ENCODE peak calls at places on chromosomes 5 and 9, in seven cellular contexts. One of them, this sample, is unnamed. For H3K36me3 and H3K4me1, the result is how much of the 10 kb centered on the place peaks cover.

GRCh38 chr9:5850735-5851122 is 17.8 kb upstream of the ERMP1 start:
- DNase-seq in right atrium auricular region: no peak
- DNase-seq in tibial nerve: no peak
- DNase-seq in left ventricle myocardium inferior: no peak
- DNase-seq in IMR-90: no peak
- DNase-seq in Peyer's patch: no peak
- DNase-seq in neural progenitor cell: no peak
- DNase-seq in this sample: no peak

GRCh38 chr9:99365233-99365980 is 143.3 kb downstream of the SEC61B start:
- DNase-seq in right atrium auricular region: no peak
- DNase-seq in tibial nerve: no peak
- DNase-seq in left ventricle myocardium inferior: no peak
- DNase-seq in IMR-90: peak
- DNase-seq in Peyer's patch: no peak
- DNase-seq in neural progenitor cell: no peak
- DNase-seq in this sample: no peak

GRCh38 chr5:337565-338130 is 16.1 kb downstream of the AHRR start:
- DNase-seq in right atrium auricular region: no peak
- DNase-seq in tibial nerve: no peak
- DNase-seq in left ventricle myocardium inferior: no peak
- DNase-seq in IMR-90: peak
- DNase-seq in Peyer's patch: no peak
- DNase-seq in neural progenitor cell: peak
- DNase-seq in this sample: no peak

GRCh38 chr5:119678351-119679028 is 49.1 kb downstream of the FAM170A start:
- DNase-seq in right atrium auricular region: no peak
- DNase-seq in tibial nerve: no peak
- DNase-seq in left ventricle myocardium inferior: no peak
- DNase-seq in IMR-90: no peak
- DNase-seq in Peyer's patch: no peak
- DNase-seq in neural progenitor cell: no peak
- DNase-seq in this sample: no peak

GRCh38 chr5:35220967-35221366 is 9.3 kb downstream of the PRLR start:
- DNase-seq in right atrium auricular region: no peak
- DNase-seq in tibial nerve: no peak
- DNase-seq in left ventricle myocardium inferior: no peak
- DNase-seq in IMR-90: no peak
- DNase-seq in Peyer's patch: no peak
- DNase-seq in neural progenitor cell: no peak
- DNase-seq in this sample: no peak

GRCh38 chr5:39521098-39521860 is 96.5 kb upstream of the DAB2 start:
- DNase-seq in right atrium auricular region: no peak
- DNase-seq in tibial nerve: no peak
- DNase-seq in left ventricle myocardium inferior: no peak
- DNase-seq in IMR-90: no peak
- DNase-seq in Peyer's patch: no peak
- DNase-seq in neural progenitor cell: no peak
- DNase-seq in this sample: no peak

GRCh38 chr9:75185585-75186170 is 97.4 kb downstream of the OSTF1 start:
- DNase-seq in right atrium auricular region: no peak
- DNase-seq in tibial nerve: no peak
- DNase-seq in left ventricle myocardium inferior: no peak
- DNase-seq in IMR-90: no peak
- DNase-seq in Peyer's patch: peak
- DNase-seq in neural progenitor cell: peak
- DNase-seq in this sample: peak

GRCh38 chr5:2905741-2906140 is 154.3 kb upstream of the IRX2 start:
- DNase-seq in right atrium auricular region: no peak
- DNase-seq in tibial nerve: no peak
- DNase-seq in left ventricle myocardium inferior: no peak
- DNase-seq in IMR-90: no peak
- DNase-seq in Peyer's patch: no peak
- DNase-seq in neural progenitor cell: no peak
- DNase-seq in this sample: no peak

GRCh38 chr9:87850405-87850804 is 32.3 kb upstream of the SPATA31E1 start:
- DNase-seq in right atrium auricular region: no peak
- DNase-seq in tibial nerve: no peak
- DNase-seq in left ventricle myocardium inferior: no peak
- DNase-seq in IMR-90: peak
- DNase-seq in Peyer's patch: no peak
- DNase-seq in neural progenitor cell: no peak
- DNase-seq in this sample: no peak

GRCh38 chr9:134063088-134063875 is 4.5 kb downstream of the BRD3 start:
- DNase-seq in right atrium auricular region: no peak
- DNase-seq in tibial nerve: no peak
- DNase-seq in left ventricle myocardium inferior: peak
- DNase-seq in IMR-90: no peak
- DNase-seq in Peyer's patch: no peak
- DNase-seq in neural progenitor cell: peak
- DNase-seq in this sample: no peak

GRCh38 chr5:39774597-39774996 is 349.8 kb upstream of the DAB2 start:
- DNase-seq in right atrium auricular region: no peak
- DNase-seq in tibial nerve: no peak
- DNase-seq in left ventricle myocardium inferior: no peak
- DNase-seq in IMR-90: no peak
- DNase-seq in Peyer's patch: no peak
- DNase-seq in neural progenitor cell: no peak
- DNase-seq in this sample: no peak

GRCh38 chr5:144198386-144198785 is 27.7 kb downstream of the KCTD16 start:
- DNase-seq in right atrium auricular region: no peak
- DNase-seq in tibial nerve: no peak
- DNase-seq in left ventricle myocardium inferior: no peak
- DNase-seq in IMR-90: peak
- DNase-seq in Peyer's patch: no peak
- DNase-seq in neural progenitor cell: no peak
- DNase-seq in this sample: no peak

GRCh38 chr5:151085517-151086031 is 4.7 kb upstream of the TNIP1 start:
- DNase-seq in right atrium auricular region: peak
- DNase-seq in tibial nerve: no peak
- DNase-seq in left ventricle myocardium inferior: peak
- DNase-seq in IMR-90: peak
- DNase-seq in Peyer's patch: no peak
- DNase-seq in neural progenitor cell: no peak
- DNase-seq in this sample: peak

GRCh38 chr9:71683598-71684235 is 84.6 kb downstream of the CEMIP2 start:
- DNase-seq in right atrium auricular region: peak
- DNase-seq in tibial nerve: no peak
- DNase-seq in left ventricle myocardium inferior: no peak
- DNase-seq in IMR-90: peak
- DNase-seq in Peyer's patch: no peak
- DNase-seq in neural progenitor cell: peak
- DNase-seq in this sample: no peak

GRCh38 chr9:21070887-21071286 is 6.9 kb downstream of the IFNB1 start:
- DNase-seq in right atrium auricular region: no peak
- DNase-seq in tibial nerve: no peak
- DNase-seq in left ventricle myocardium inferior: no peak
- DNase-seq in IMR-90: peak
- DNase-seq in Peyer's patch: no peak
- DNase-seq in neural progenitor cell: no peak
- DNase-seq in this sample: no peak

GRCh38 chr9:120839146-120839545 is 3.6 kb downstream of the PSMD5 start:
- DNase-seq in right atrium auricular region: no peak
- DNase-seq in tibial nerve: no peak
- DNase-seq in left ventricle myocardium inferior: no peak
- DNase-seq in IMR-90: peak
- DNase-seq in Peyer's patch: no peak
- DNase-seq in neural progenitor cell: no peak
- DNase-seq in this sample: no peak

GRCh38 chr9:94085062-94085639 is 887 bp downstream of the PTPDC1 start:
- DNase-seq in right atrium auricular region: no peak
- DNase-seq in tibial nerve: no peak
- DNase-seq in left ventricle myocardium inferior: no peak
- DNase-seq in IMR-90: peak
- DNase-seq in Peyer's patch: no peak
- DNase-seq in neural progenitor cell: no peak
- DNase-seq in this sample: no peak

GRCh38 chr5:9898319-9898718 is 268.2 kb upstream of the TAS2R1 start:
- DNase-seq in right atrium auricular region: no peak
- DNase-seq in tibial nerve: no peak
- DNase-seq in left ventricle myocardium inferior: no peak
- DNase-seq in IMR-90: peak
- DNase-seq in Peyer's patch: no peak
- DNase-seq in neural progenitor cell: peak
- DNase-seq in this sample: no peak

GRCh38 chr5:77418601-77419591 is 73.2 kb downstream of the WDR41 start:
- DNase-seq in right atrium auricular region: no peak
- DNase-seq in tibial nerve: no peak
- DNase-seq in left ventricle myocardium inferior: no peak
- DNase-seq in IMR-90: peak
- DNase-seq in Peyer's patch: no peak
- DNase-seq in neural progenitor cell: no peak
- DNase-seq in this sample: no peak

GRCh38 chr5:104650313-104650712 is 1087.7 kb upstream of the NUDT12 start:
- DNase-seq in right atrium auricular region: no peak
- DNase-seq in tibial nerve: no peak
- DNase-seq in left ventricle myocardium inferior: no peak
- DNase-seq in IMR-90: no peak
- DNase-seq in Peyer's patch: no peak
- DNase-seq in neural progenitor cell: no peak
- DNase-seq in this sample: no peak

GRCh38 chr5:10521466-10522223 is 42.2 kb upstream of the ANKRD33B start:
- DNase-seq in right atrium auricular region: no peak
- DNase-seq in tibial nerve: no peak
- DNase-seq in left ventricle myocardium inferior: no peak
- DNase-seq in IMR-90: no peak
- DNase-seq in Peyer's patch: no peak
- DNase-seq in neural progenitor cell: no peak
- DNase-seq in this sample: no peak

GRCh38 chr9:69131682-69132081 is 42.4 kb upstream of the TJP2 start:
- DNase-seq in right atrium auricular region: no peak
- DNase-seq in tibial nerve: no peak
- DNase-seq in left ventricle myocardium inferior: no peak
- DNase-seq in IMR-90: peak
- DNase-seq in Peyer's patch: no peak
- DNase-seq in neural progenitor cell: no peak
- DNase-seq in this sample: no peak

GRCh38 chr5:178210073-178210526 is 5.8 kb downstream of the HNRNPAB start:
- DNase-seq in right atrium auricular region: no peak
- DNase-seq in tibial nerve: no peak
- DNase-seq in left ventricle myocardium inferior: no peak
- DNase-seq in IMR-90: no peak
- DNase-seq in Peyer's patch: no peak
- DNase-seq in neural progenitor cell: no peak
- DNase-seq in this sample: no peak
- H3K36me3 ChIP-seq in right atrium auricular region: half or more
- H3K36me3 ChIP-seq in tibial nerve: half or more
- H3K36me3 ChIP-seq in left ventricle myocardium inferior: half or more
- H3K36me3 ChIP-seq in IMR-90: half or more
- H3K36me3 ChIP-seq in Peyer's patch: under half
- H3K36me3 ChIP-seq in neural progenitor cell: under half
- H3K36me3 ChIP-seq in this sample: half or more

GRCh38 chr9:80952523-80952922 is 736.8 kb downstream of the TLE1 start:
- DNase-seq in right atrium auricular region: no peak
- DNase-seq in tibial nerve: no peak
- DNase-seq in left ventricle myocardium inferior: no peak
- DNase-seq in IMR-90: no peak
- DNase-seq in Peyer's patch: no peak
- DNase-seq in neural progenitor cell: peak
- DNase-seq in this sample: no peak
- H3K27ac ChIP-seq in right atrium auricular region: no peak
- H3K27ac ChIP-seq in tibial nerve: no peak
- H3K27ac ChIP-seq in left ventricle myocardium inferior: no peak
- H3K27ac ChIP-seq in IMR-90: no peak
- H3K27ac ChIP-seq in Peyer's patch: no peak
- H3K27ac ChIP-seq in neural progenitor cell: no peak
- H3K27ac ChIP-seq in this sample: no peak

GRCh38 chr9:122203995-122204394 is 24.8 kb downstream of the LHX6 start:
- DNase-seq in right atrium auricular region: no peak
- DNase-seq in tibial nerve: no peak
- DNase-seq in left ventricle myocardium inferior: no peak
- DNase-seq in IMR-90: no peak
- DNase-seq in Peyer's patch: no peak
- DNase-seq in neural progenitor cell: no peak
- DNase-seq in this sample: no peak
- H3K4me1 ChIP-seq in right atrium auricular region: under half
- H3K4me1 ChIP-seq in tibial nerve: under half
- H3K4me1 ChIP-seq in left ventricle myocardium inferior: under half
- H3K4me1 ChIP-seq in IMR-90: under half
- H3K4me1 ChIP-seq in Peyer's patch: under half
- H3K4me1 ChIP-seq in neural progenitor cell: under half
- H3K4me1 ChIP-seq in this sample: under half

DNA sequence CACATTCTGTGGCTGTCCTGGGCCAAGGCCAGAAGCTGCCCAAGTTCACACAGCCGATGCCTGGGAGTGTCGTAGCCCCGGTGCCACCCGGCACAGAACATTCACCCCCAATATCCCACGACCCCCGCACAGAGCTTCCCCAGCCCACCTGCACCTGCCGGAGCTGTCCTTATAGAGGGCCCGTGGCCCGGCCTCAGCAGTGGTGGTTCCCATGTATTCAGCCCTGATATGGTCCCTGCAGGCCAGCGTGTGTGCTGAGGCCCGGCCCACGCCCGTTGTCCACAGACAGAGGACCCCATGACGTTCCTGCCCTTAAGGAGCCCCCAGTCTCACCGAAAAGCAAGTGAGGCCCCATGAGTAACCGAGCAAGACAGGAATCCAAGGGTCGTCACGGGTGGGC is 5.3 kb upstream of the GFI1B start:
- DNase-seq in right atrium auricular region: no peak
- DNase-seq in tibial nerve: no peak
- DNase-seq in left ventricle myocardium inferior: no peak
- DNase-seq in IMR-90: no peak
- DNase-seq in Peyer's patch: no peak
- DNase-seq in neural progenitor cell: no peak
- DNase-seq in this sample: no peak
- H3K36me3 ChIP-seq in right atrium auricular region: under half
- H3K36me3 ChIP-seq in tibial nerve: under half
- H3K36me3 ChIP-seq in left ventricle myocardium inferior: under half
- H3K36me3 ChIP-seq in IMR-90: under half
- H3K36me3 ChIP-seq in Peyer's patch: under half
- H3K36me3 ChIP-seq in neural progenitor cell: under half
- H3K36me3 ChIP-seq in this sample: under half